ENCODE peak calls at places on chromosomes 5 and 9, in nine cellular contexts. I is osteoblast; D is epithelial cell of esophagus; U is prostate gland; X is cardiac fibroblast; S is iris pigment epithelial cell; W is activated CD4-positive, alpha-beta T cell treated with anti-CD3 and anti-CD28 coated beads for 1 hour; M is NCI-H774; F is NCI-H2029. N is an unnamed sample.

GRCh38 chr5:130227699-130228098 is 323.4 kb downstream of the CHSY3 start:
- DNase-seq in I (no peak), D (no peak), U (no peak), X (no peak), S (no peak), W (no peak), M (no peak), F (no peak), N (no peak)

GRCh38 chr9:2723666-2724065 is 6.4 kb downstream of the KCNV2 start:
- DNase-seq in I (no peak), D (peak), U (no peak), X (no peak), S (no peak), W (no peak), M (no peak), F (no peak), N (no peak)

GRCh38 chr5:54538156-54538555 is 20.6 kb downstream of the SNX18 start:
- DNase-seq in I (no peak), D (no peak), U (no peak), X (no peak), S (no peak), W (no peak), M (no peak), F (no peak), N (no peak)

GRCh38 chr9:84435902-84436301 is 95.3 kb upstream of the SLC28A3 start:
- DNase-seq in I (no peak), D (no peak), U (no peak), X (no peak), S (no peak), W (no peak), M (no peak), F (no peak), N (no peak)

GRCh38 chr9:69486498-69486897 is 161.5 kb downstream of the ENTREP1 start:
- DNase-seq in I (peak), D (no peak), U (no peak), X (no peak), S (no peak), W (no peak), M (no peak), F (no peak), N (no peak)

GRCh38 chr9:91071185-91071990 is 269.8 kb downstream of the SYK start:
- DNase-seq in I (peak), D (peak), U (no peak), X (peak), S (peak), W (no peak), M (no peak), F (no peak), N (no peak)

GRCh38 chr9:36960575-36960955 is 73.5 kb downstream of the PAX5 start:
- DNase-seq in I (no peak), D (no peak), U (no peak), X (no peak), S (no peak), W (no peak), M (no peak), F (no peak), N (no peak)

GRCh38 chr5:16619136-16619535 is 2.3 kb upstream of the RETREG1 start:
- DNase-seq in I (no peak), D (no peak), U (no peak), X (no peak), S (no peak), W (no peak), M (no peak), F (no peak), N (no peak)

GRCh38 chr9:110440161-110440560 is 102.5 kb upstream of the TXNDC8 start:
- DNase-seq in I (peak), D (peak), U (no peak), X (peak), S (peak), W (no peak), M (no peak), F (no peak), N (no peak)